ENCODE peak calls at places on chromosomes 5 and 9, in five cellular contexts. One of them, this sample, is unnamed.
A peak's percentile ranks its signal among the peaks of the same experiment; 100 is the strongest.

GRCh38 chr5:111385970-111386831 is 126.1 kb downstream of the STARD4 start:
- DNase-seq in pancreas: no peak
- DNase-seq in heart left ventricle: no peak
- DNase-seq in spleen: no peak
- DNase-seq in right cardiac atrium: no peak
- DNase-seq in this sample: no peak

GRCh38 chr9:94649100-94649855 is 10.0 kb upstream of the FBP1 start:
- DNase-seq in spleen: no peak
- DNase-seq in heart left ventricle: no peak
- DNase-seq in pancreas: no peak
- DNase-seq in right cardiac atrium: no peak
- DNase-seq in this sample: peak; percentile 42

GRCh38 chr9:123415593-123415930 is 59.6 kb downstream of the CRB2 start:
- DNase-seq in right cardiac atrium: no peak
- DNase-seq in heart left ventricle: no peak
- DNase-seq in pancreas: no peak
- DNase-seq in spleen: peak; percentile 40
- DNase-seq in this sample: peak; percentile 50

GRCh38 chr9:94672811-94673487 is 33.6 kb upstream of the FBP1 start:
- DNase-seq in right cardiac atrium: no peak
- DNase-seq in heart left ventricle: no peak
- DNase-seq in spleen: no peak
- DNase-seq in pancreas: no peak
- DNase-seq in this sample: no peak

GRCh38 chr5:32507738-32508434 is 63.3 kb upstream of the ZFR start:
- DNase-seq in pancreas: no peak
- DNase-seq in heart left ventricle: no peak
- DNase-seq in spleen: no peak
- DNase-seq in right cardiac atrium: no peak
- DNase-seq in this sample: no peak

GRCh38 chr9:38186372-38187115 is 117.5 kb upstream of the SHB start:
- DNase-seq in right cardiac atrium: no peak
- DNase-seq in pancreas: no peak
- DNase-seq in spleen: no peak
- DNase-seq in heart left ventricle: no peak
- DNase-seq in this sample: no peak

GRCh38 chr9:129874261-129875101 is 39.2 kb downstream of the USP20 start:
- DNase-seq in right cardiac atrium: peak; percentile 44
- DNase-seq in heart left ventricle: no peak
- DNase-seq in spleen: no peak
- DNase-seq in pancreas: no peak
- DNase-seq in this sample: peak; percentile 69

GRCh38 chr5:79297661-79298060 is 61.7 kb downstream of the JMY start:
- DNase-seq in spleen: no peak
- DNase-seq in pancreas: no peak
- DNase-seq in heart left ventricle: no peak
- DNase-seq in right cardiac atrium: no peak
- DNase-seq in this sample: no peak

GRCh38 chr5:139454568-139455290 is 7.8 kb downstream of the ECSCR start:
- DNase-seq in pancreas: no peak
- DNase-seq in heart left ventricle: no peak
- DNase-seq in right cardiac atrium: no peak
- DNase-seq in spleen: peak; percentile 61
- DNase-seq in this sample: no peak

GRCh38 chr5:140084466-140084865 is 29.4 kb upstream of the PURA start:
- DNase-seq in spleen: no peak
- DNase-seq in right cardiac atrium: no peak
- DNase-seq in pancreas: no peak
- DNase-seq in heart left ventricle: peak; percentile 31
- DNase-seq in this sample: no peak

GRCh38 chr9:114452219-114453169 is 52.8 kb downstream of the WHRN start:
- DNase-seq in pancreas: no peak
- DNase-seq in spleen: no peak
- DNase-seq in right cardiac atrium: no peak
- DNase-seq in heart left ventricle: no peak
- DNase-seq in this sample: no peak

GRCh38 chr5:33143405-33144123 is 297.2 kb upstream of the TARS1 start:
- DNase-seq in right cardiac atrium: no peak
- DNase-seq in spleen: no peak
- DNase-seq in heart left ventricle: no peak
- DNase-seq in pancreas: no peak
- DNase-seq in this sample: no peak

GRCh38 chr5:169650701-169651331 is 13.7 kb downstream of the DOCK2 start:
- DNase-seq in right cardiac atrium: no peak
- DNase-seq in heart left ventricle: no peak
- DNase-seq in pancreas: no peak
- DNase-seq in spleen: no peak
- DNase-seq in this sample: no peak

GRCh38 chr9:109463924-109464625 is 34.0 kb downstream of the PTPN3 start:
- DNase-seq in spleen: no peak
- DNase-seq in heart left ventricle: no peak
- DNase-seq in right cardiac atrium: no peak
- DNase-seq in pancreas: no peak
- DNase-seq in this sample: no peak

GRCh38 chr5:58366461-58366860 is 93.4 kb downstream of the PLK2 start:
- DNase-seq in right cardiac atrium: no peak
- DNase-seq in pancreas: no peak
- DNase-seq in heart left ventricle: no peak
- DNase-seq in spleen: no peak
- DNase-seq in this sample: no peak

DNA sequence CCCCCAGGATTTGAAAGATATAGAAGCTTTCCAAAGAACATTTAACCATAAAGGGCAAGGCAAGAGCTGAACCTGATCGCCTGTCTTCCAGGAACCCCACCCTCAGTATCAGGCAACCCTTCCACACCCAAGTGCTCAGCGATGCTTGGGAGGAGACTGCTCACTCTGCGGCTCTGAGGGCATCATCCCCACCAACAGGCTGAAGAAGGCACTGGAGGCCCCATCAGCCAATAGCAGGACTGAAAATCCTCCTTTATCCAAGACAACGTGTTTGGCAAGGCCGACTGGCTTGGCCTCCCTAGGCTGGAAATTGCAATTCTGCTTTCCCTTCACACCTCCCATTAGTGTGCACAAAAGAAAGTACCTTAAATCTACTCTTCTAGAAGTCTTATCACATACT is 1.4 kb upstream of the PPP2CA start:
- DNase-seq in pancreas: no peak
- DNase-seq in right cardiac atrium: no peak
- DNase-seq in heart left ventricle: peak; percentile 25
- DNase-seq in spleen: no peak
- DNase-seq in this sample: no peak
- H3K4me3 ChIP-seq in pancreas: peak overlapping the region; percentile 94
- H3K4me3 ChIP-seq in right cardiac atrium: peak overlapping the region; percentile 70
- H3K4me3 ChIP-seq in heart left ventricle: peak overlapping the region; percentile 95
- H3K4me3 ChIP-seq in spleen: no peak overlapping the region
- H3K4me3 ChIP-seq in this sample: peak overlapping the region; percentile 94

GRCh38 chr5:67300321-67300720 is 103.7 kb upstream of the CD180 start:
- DNase-seq in spleen: no peak
- DNase-seq in right cardiac atrium: no peak
- DNase-seq in pancreas: no peak
- DNase-seq in heart left ventricle: no peak
- DNase-seq in this sample: no peak
- H3K27ac ChIP-seq in spleen: peak overlapping the region; percentile 67
- H3K27ac ChIP-seq in right cardiac atrium: no peak overlapping the region
- H3K27ac ChIP-seq in pancreas: no peak overlapping the region
- H3K27ac ChIP-seq in heart left ventricle: no peak overlapping the region
- H3K27ac ChIP-seq in this sample: peak overlapping the region; percentile 68

DNA sequence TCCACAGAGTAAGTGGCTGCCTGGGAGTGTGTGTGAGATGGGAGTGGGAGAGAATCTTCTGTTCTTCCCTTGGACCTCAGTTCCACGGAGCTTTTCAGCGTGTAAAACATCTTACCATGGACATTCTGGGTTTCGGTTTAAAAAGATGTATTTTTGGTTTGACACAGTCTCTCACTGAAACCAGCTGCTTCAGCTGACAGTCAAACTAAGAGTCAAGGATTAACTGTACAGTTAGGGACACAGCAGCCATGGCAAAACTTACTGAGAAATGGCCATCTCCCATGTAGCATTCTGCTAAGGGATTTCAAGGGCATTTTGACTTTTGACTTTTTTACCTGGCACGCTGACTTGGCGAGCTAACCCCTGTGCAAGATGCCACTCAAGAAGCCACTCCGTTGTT is 93.8 kb upstream of the IL12B start:
- DNase-seq in spleen: no peak
- DNase-seq in right cardiac atrium: no peak
- DNase-seq in pancreas: no peak
- DNase-seq in heart left ventricle: no peak
- DNase-seq in this sample: no peak
- H3K4me3 ChIP-seq in spleen: no peak overlapping the region
- H3K4me3 ChIP-seq in right cardiac atrium: no peak overlapping the region
- H3K4me3 ChIP-seq in pancreas: no peak overlapping the region
- H3K4me3 ChIP-seq in heart left ventricle: no peak overlapping the region
- H3K4me3 ChIP-seq in this sample: no peak overlapping the region

GRCh38 chr5:157245477-157245876 is 20.4 kb upstream of the CYFIP2 start:
- DNase-seq in pancreas: no peak
- DNase-seq in right cardiac atrium: no peak
- DNase-seq in heart left ventricle: no peak
- DNase-seq in spleen: no peak
- DNase-seq in this sample: no peak
- H3K27ac ChIP-seq in pancreas: no peak overlapping the region
- H3K27ac ChIP-seq in right cardiac atrium: no peak overlapping the region
- H3K27ac ChIP-seq in heart left ventricle: no peak overlapping the region
- H3K27ac ChIP-seq in spleen: no peak overlapping the region
- H3K27ac ChIP-seq in this sample: no peak overlapping the region

GRCh38 chr5:5494489-5495402 is 72.3 kb downstream of the ICE1 start:
- DNase-seq in right cardiac atrium: peak; percentile 91
- DNase-seq in heart left ventricle: peak; percentile 71
- DNase-seq in pancreas: peak; percentile 90
- DNase-seq in spleen: peak; percentile 94
- DNase-seq in this sample: peak; percentile 94
- H3K4me3 ChIP-seq in right cardiac atrium: peak overlapping the region; percentile 28
- H3K4me3 ChIP-seq in heart left ventricle: peak overlapping the region; percentile 34
- H3K4me3 ChIP-seq in pancreas: peak overlapping the region; percentile 37
- H3K4me3 ChIP-seq in spleen: peak overlapping the region; percentile 22
- H3K4me3 ChIP-seq in this sample: peak overlapping the region; percentile 8

GRCh38 chr5:38543074-38543473 is 13.4 kb downstream of the LIFR start:
- DNase-seq in pancreas: no peak
- DNase-seq in right cardiac atrium: no peak
- DNase-seq in spleen: no peak
- DNase-seq in heart left ventricle: no peak
- DNase-seq in this sample: no peak

GRCh38 chr5:38548064-38548759 is 8.2 kb downstream of the LIFR start:
- DNase-seq in pancreas: no peak
- DNase-seq in spleen: no peak
- DNase-seq in right cardiac atrium: no peak
- DNase-seq in heart left ventricle: no peak
- DNase-seq in this sample: no peak

GRCh38 chr5:38543886-38544285 is 12.6 kb downstream of the LIFR start:
- DNase-seq in pancreas: no peak
- DNase-seq in heart left ventricle: no peak
- DNase-seq in spleen: no peak
- DNase-seq in right cardiac atrium: no peak
- DNase-seq in this sample: no peak

GRCh38 chr5:38547257-38547656 is 9.2 kb downstream of the LIFR start:
- DNase-seq in pancreas: no peak
- DNase-seq in spleen: no peak
- DNase-seq in right cardiac atrium: no peak
- DNase-seq in heart left ventricle: no peak
- DNase-seq in this sample: no peak

GRCh38 chr5:38546691-38547146 is 9.7 kb downstream of the LIFR start:
- DNase-seq in right cardiac atrium: no peak
- DNase-seq in spleen: no peak
- DNase-seq in heart left ventricle: no peak
- DNase-seq in pancreas: no peak
- DNase-seq in this sample: no peak
- H3K27ac ChIP-seq in right cardiac atrium: peak overlapping the region; percentile 95
- H3K27ac ChIP-seq in spleen: peak overlapping the region; percentile 20
- H3K27ac ChIP-seq in heart left ventricle: no peak overlapping the region
- H3K27ac ChIP-seq in pancreas: no peak overlapping the region
- H3K27ac ChIP-seq in this sample: no peak overlapping the region

GRCh38 chr5:88145205-88145602 is 123.4 kb downstream of the TMEM161B start:
- DNase-seq in pancreas: peak; percentile 45
- DNase-seq in spleen: no peak
- DNase-seq in right cardiac atrium: peak; percentile 36
- DNase-seq in heart left ventricle: no peak
- DNase-seq in this sample: no peak
- H3K4me3 ChIP-seq in pancreas: no peak overlapping the region
- H3K4me3 ChIP-seq in spleen: no peak overlapping the region
- H3K4me3 ChIP-seq in right cardiac atrium: peak overlapping the region; percentile 21
- H3K4me3 ChIP-seq in heart left ventricle: peak overlapping the region; percentile 14
- H3K4me3 ChIP-seq in this sample: no peak overlapping the region

DNA sequence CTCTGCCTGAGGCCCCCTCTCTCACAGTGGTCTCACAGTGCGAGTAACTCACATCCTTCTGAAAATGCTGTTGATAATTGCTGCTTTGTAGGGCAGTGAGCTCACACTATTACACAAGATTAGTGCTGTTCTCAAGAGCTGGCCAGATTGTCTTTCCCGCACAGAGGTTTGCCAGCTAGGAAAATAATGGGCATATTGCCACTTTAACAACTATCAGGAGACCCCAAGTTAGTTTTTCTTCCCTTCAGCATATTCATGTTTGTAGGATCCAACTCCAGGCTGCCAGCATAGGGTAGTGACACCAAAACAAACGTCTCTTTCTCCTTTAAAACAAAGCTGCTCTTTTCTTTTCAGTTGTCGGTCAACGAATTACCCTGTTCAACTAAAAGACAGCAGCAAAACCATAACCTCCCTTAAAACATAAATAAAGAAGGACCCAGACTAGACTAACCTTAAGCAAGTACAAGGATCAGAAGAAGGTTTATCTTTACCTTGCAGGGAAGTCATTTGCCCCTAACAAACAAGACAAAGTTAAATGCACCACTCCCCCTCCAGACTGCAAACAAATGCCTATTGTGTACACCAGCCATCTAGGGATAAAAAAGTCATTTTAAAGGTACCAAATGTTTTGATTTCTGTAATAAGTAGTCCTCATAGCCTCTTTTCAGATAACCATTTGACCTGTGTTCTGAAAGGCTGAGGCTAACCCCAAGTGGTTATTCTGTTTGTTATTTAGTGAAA is 91.4 kb downstream of the VCAN start:
- DNase-seq in right cardiac atrium: no peak
- DNase-seq in heart left ventricle: no peak
- DNase-seq in spleen: no peak
- DNase-seq in pancreas: no peak
- DNase-seq in this sample: no peak
- H3K27ac ChIP-seq in right cardiac atrium: peak overlapping the region; percentile 2
- H3K27ac ChIP-seq in heart left ventricle: no peak overlapping the region
- H3K27ac ChIP-seq in spleen: no peak overlapping the region
- H3K27ac ChIP-seq in pancreas: no peak overlapping the region
- H3K27ac ChIP-seq in this sample: peak overlapping the region; percentile 34

This sample was measured in left lung.